ENCODE peak calls at places on chromosomes 12 and 14, in six cellular contexts. Y is heart right ventricle, L is fibroblast of mammary gland, G is left lung, W is choroid plexus epithelial cell, S is HFF-Myc. K is an unnamed sample.

GRCh38 chr12:61934564-61934963 is 325.6 kb upstream of the USP15 start:
- DNase-seq in L (no peak), G (no peak), Y (no peak), W (no peak), S (no peak), K (no peak)

GRCh38 chr14:37153483-37153882 is 18.9 kb downstream of the SLC25A21 start:
- DNase-seq in Y (no peak), G (no peak), S (no peak), W (no peak), L (no peak), K (no peak)

GRCh38 chr14:72256055-72256454 is 323.8 kb downstream of the RGS6 start:
- DNase-seq in W (no peak), Y (no peak), G (no peak), L (no peak), S (no peak), K (no peak)

GRCh38 chr14:66070542-66071319 is 415.4 kb upstream of the CCDC196 start:
- DNase-seq in L (peak), G (no peak), W (peak), S (no peak), Y (peak), K (no peak)

GRCh38 chr14:50967719-50968266 is 23.5 kb upstream of the PYGL start:
- DNase-seq in Y (no peak), L (no peak), W (no peak), G (no peak), S (no peak), K (no peak)

GRCh38 chr14:43540948-43541347 is 966.1 kb downstream of the FSCB start:
- DNase-seq in S (no peak), W (no peak), L (no peak), G (no peak), Y (no peak), K (no peak)

GRCh38 chr14:95464524-95464923 is 51.9 kb downstream of the SYNE3 start:
- DNase-seq in L (no peak), W (no peak), Y (no peak), S (no peak), G (no peak), K (no peak)

GRCh38 chr12:15982471-15982870 is 71.3 kb downstream of the DERA start:
- DNase-seq in Y (no peak), S (no peak), L (peak), W (peak), G (no peak), K (peak)

GRCh38 chr12:43444940-43445564 is 107.0 kb downstream of the ADAMTS20 start:
- DNase-seq in L (peak), G (no peak), W (peak), Y (peak), S (peak), K (peak)

GRCh38 chr12:230925-231671 is 17.1 kb upstream of the SLC6A12 start:
- DNase-seq in Y (no peak), S (no peak), W (no peak), G (no peak), L (no peak), K (no peak)

GRCh38 chr12:14399871-14400270 is 34.4 kb downstream of the ATF7IP start:
- DNase-seq in W (peak), Y (no peak), S (no peak), G (no peak), L (peak), K (no peak)

GRCh38 chr12:132185698-132186097 is 41.4 kb downstream of the NOC4L start:
- DNase-seq in Y (no peak), G (peak), W (no peak), S (no peak), L (no peak), K (no peak)

GRCh38 chr14:85336257-85336656 is 193.7 kb upstream of the FLRT2 start:
- DNase-seq in W (no peak), L (no peak), G (no peak), S (no peak), Y (no peak), K (no peak)

GRCh38 chr14:31025335-31026075 is at the start of gene AP4S1:
- DNase-seq in G (peak), S (no peak), W (no peak), Y (peak), L (no peak), K (no peak)

GRCh38 chr12:113837528-113838296 is 128.4 kb downstream of the RBM19 start:
- DNase-seq in G (no peak), L (no peak), S (no peak), W (no peak), Y (no peak), K (no peak)

GRCh38 chr12:105167346-105167745 is 59.8 kb downstream of the WASHC4 start:
- DNase-seq in S (no peak), Y (no peak), G (no peak), W (no peak), L (peak), K (no peak)

GRCh38 chr12:80314741-80315140 is 129.3 kb upstream of the PTPRQ start:
- DNase-seq in G (no peak), L (no peak), Y (no peak), W (peak), S (no peak), K (no peak)

GRCh38 chr12:94100254-94100653 is 48.1 kb upstream of the PLXNC1 start:
- DNase-seq in Y (no peak), L (peak), W (peak), G (no peak), S (no peak), K (no peak)

GRCh38 chr14:69107407-69108003 is 45.4 kb downstream of the DCAF5 start:
- DNase-seq in W (peak), G (no peak), S (peak), L (peak), Y (peak), K (peak)

GRCh38 chr14:21267431-21267845 is 1.8 kb downstream of the HNRNPC start:
- DNase-seq in G (no peak), Y (no peak), L (peak), S (no peak), W (no peak), K (no peak)

GRCh38 chr12:95943231-95943842 is at the start of gene AMDHD1:
- DNase-seq in G (peak), S (no peak), Y (peak), W (peak), L (peak), K (peak)

GRCh38 chr14:70655110-70655826 is 13.6 kb downstream of the TTC9 start:
- DNase-seq in L (no peak), S (no peak), W (peak), G (no peak), Y (no peak), K (no peak)

GRCh38 chr14:104316723-104317499 is 178.5 kb downstream of the KIF26A start:
- DNase-seq in G (peak), W (no peak), S (no peak), Y (no peak), L (no peak), K (no peak)

GRCh38 chr14:58395815-58396626 is at the start of gene TOMM20L:
- DNase-seq in G (peak), Y (peak), W (peak), L (peak), S (no peak), K (peak)

GRCh38 chr14:33992274-33993050 is 41.6 kb upstream of the EGLN3 start:
- DNase-seq in W (no peak), Y (no peak), G (no peak), S (no peak), L (no peak), K (no peak)

GRCh38 chr14:67623114-67623513 is 3.4 kb downstream of the ARG2 start:
- DNase-seq in L (peak), S (no peak), W (peak), Y (no peak), G (no peak), K (no peak)

GRCh38 chr14:37145395-37145794 is 27.0 kb downstream of the SLC25A21 start:
- DNase-seq in Y (no peak), G (no peak), L (peak), W (no peak), S (peak), K (peak)

GRCh38 chr12:85423947-85424346 is 143.9 kb downstream of the ALX1 start:
- DNase-seq in Y (no peak), G (no peak), W (no peak), L (no peak), S (no peak), K (no peak)

GRCh38 chr12:88878295-88878694 is 298.0 kb upstream of the KITLG start:
- DNase-seq in Y (no peak), G (no peak), W (no peak), S (no peak), L (no peak), K (no peak)

GRCh38 chr12:47412837-47413236 is 293.0 kb downstream of the RPAP3 start:
- DNase-seq in W (no peak), G (no peak), S (no peak), L (no peak), Y (no peak), K (no peak)

GRCh38 chr14:68929623-68930307 is 49.3 kb downstream of the ACTN1 start:
- DNase-seq in S (no peak), G (no peak), W (no peak), Y (no peak), L (no peak), K (no peak)

GRCh38 chr14:44759263-44759662 is 202.5 kb downstream of the KLHL28 start:
- DNase-seq in L (no peak), G (no peak), S (no peak), Y (no peak), W (no peak), K (no peak)

GRCh38 chr12:70849265-70849960 is 71.1 kb downstream of the PTPRR start:
- DNase-seq in G (no peak), Y (no peak), L (peak), W (peak), S (peak), K (peak)

GRCh38 chr14:70906785-70907171 is 481 bp upstream of the PCNX1 start:
- DNase-seq in W (no peak), L (no peak), G (no peak), S (no peak), Y (no peak), K (no peak)

GRCh38 chr12:70043490-70044138 is 199.6 kb upstream of the CNOT2 start:
- DNase-seq in W (peak), G (no peak), S (no peak), Y (peak), L (peak), K (no peak)

GRCh38 chr14:22802860-22803562 is 12.2 kb downstream of the SLC7A7 start:
- DNase-seq in S (no peak), W (no peak), G (no peak), Y (no peak), L (no peak), K (no peak)

GRCh38 chr12:117152793-117153775 is 37.2 kb downstream of the FBXO21 start:
- DNase-seq in L (no peak), Y (peak), S (no peak), W (no peak), G (no peak), K (no peak)

GRCh38 chr14:21104448-21105060 is 3.7 kb downstream of the TMEM253 start:
- DNase-seq in Y (peak), S (no peak), G (peak), W (peak), L (peak), K (peak)

GRCh38 chr14:56716705-56717104 is 93.6 kb downstream of the OTX2 start:
- DNase-seq in L (no peak), G (no peak), W (no peak), S (no peak), Y (no peak), K (no peak)

GRCh38 chr14:56718312-56718711 is 92.0 kb downstream of the OTX2 start:
- DNase-seq in Y (no peak), W (no peak), S (no peak), G (no peak), L (no peak), K (no peak)

GRCh38 chr14:56720703-56721426 is 89.4 kb downstream of the OTX2 start:
- DNase-seq in G (no peak), S (no peak), W (no peak), Y (no peak), L (no peak), K (no peak)

DNA sequence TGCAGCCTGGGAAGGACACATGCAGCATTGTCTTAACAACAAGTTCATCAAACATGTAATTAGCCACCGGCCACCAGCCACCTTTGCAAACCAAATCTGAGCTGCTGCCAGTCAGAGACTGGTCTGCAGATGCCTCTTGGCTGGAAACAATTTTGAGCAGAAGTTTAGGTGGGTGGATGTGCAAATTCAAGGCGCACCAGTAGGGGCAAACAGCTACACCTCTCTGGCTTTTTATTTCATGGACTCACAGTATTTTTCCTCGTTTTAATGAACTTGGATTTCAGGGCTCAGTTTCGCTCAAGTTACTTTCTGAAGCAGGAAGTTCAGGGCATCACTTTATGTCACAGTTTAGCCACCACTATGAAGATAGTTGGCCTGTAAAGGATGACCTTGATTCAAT is 94.3 kb downstream of the OTX2 start:
- DNase-seq in W (no peak), L (no peak), G (no peak), Y (no peak), S (no peak), K (no peak)
- TF ChIP-seq CTCF in W (no peak), L (no peak), G (no peak), Y (no peak), S (no peak), K (no peak)

GRCh38 chr12:42024495-42024830 is 120.2 kb downstream of the GXYLT1 start:
- DNase-seq in L (no peak), S (no peak), Y (no peak), G (no peak), W (no peak), K (no peak)
- H3K4me3 ChIP-seq in L (no peak), S (no peak), Y (peak), G (no peak), W (no peak), K (no peak)

DNA sequence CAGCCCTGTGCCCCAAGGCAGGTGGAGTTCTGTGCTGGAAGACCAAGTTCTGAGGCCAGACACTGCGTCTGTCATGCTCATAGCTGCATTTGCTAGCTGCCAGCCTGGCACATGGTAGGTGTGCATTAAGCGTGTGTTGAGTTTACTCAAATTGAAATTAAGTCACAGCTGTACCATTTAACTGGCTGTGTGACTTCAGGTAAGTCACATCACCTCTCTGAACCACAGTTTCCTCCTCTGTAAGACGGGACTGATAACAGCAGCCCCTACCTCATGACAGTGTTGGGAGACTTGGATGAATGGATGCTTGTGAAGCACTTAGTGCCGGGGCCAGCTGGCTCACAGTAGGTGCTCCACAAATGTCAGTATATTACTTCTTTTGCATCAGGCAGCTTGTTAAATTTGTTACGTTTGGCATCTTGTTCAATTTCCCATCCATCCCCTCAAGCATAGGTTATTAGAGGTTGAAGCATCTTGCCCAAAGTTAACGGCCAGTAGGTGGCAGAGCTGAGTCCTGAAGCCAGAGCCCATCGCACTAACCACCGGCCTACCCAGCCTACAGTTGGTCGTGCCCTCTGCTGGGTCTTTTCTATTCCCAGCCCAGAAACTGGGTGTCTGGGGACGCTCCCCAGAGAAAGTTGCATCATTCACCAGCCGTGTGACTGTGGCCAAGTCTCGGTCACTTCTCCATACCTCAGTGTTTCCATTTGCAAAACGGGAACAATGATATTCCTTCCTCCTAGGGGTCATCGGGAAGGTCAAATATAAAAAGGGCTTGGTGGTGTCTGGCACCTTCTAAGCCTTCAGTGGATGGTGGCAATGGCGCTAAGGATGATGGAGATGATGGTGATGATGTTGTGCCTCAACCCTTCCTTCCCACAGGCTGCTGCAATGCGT is 4.5 kb downstream of the DAO start:
- DNase-seq in Y (peak), W (peak), L (peak), S (peak), G (peak), K (peak)
- TF ChIP-seq CTCF in Y (peak), W (peak), L (peak), S (peak), G (peak), K (peak)

DNA sequence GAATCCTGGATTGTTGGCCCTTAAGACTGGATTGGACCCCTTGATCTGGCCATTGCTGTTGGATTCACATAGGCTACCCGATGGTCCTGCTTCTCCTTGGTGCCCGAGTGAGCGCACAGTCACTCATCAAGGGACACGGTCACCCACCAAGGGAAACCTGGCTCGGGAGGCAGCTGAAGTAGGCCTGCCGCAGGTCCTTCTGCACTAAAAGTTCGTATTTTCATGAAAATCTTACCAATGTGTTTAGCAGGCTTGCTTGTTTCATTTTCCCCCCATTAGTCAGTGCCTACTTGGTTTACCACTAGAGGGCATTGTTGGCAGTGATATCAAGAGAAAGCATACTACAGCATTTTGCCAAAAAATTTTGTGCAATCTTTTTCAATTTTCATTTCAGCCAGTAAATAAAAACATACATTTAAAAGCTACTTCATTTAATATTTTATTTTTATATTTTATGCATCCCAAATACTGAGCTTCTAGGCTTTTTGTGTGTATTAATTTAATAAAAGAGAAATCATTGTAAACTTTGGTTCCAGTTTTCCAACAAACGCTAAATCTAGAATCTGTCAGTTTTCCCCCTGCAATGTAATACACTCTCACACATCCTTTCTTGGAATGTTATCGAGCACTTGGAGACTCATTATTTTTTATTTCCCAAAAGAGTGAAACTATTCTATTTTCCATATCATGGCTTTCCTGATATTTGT is 116.7 kb downstream of the LMNTD1 start:
- DNase-seq in W (peak), G (no peak), L (peak), Y (peak), S (peak), K (peak)
- H3K4me3 ChIP-seq in W (peak), G (peak), L (peak), Y (peak), S (no peak), K (peak)

GRCh38 chr14:24436355-24437019 is 6.1 kb downstream of the SDR39U1 start:
- DNase-seq in G (no peak), Y (peak), S (peak), L (peak), W (peak), K (peak)
- TF ChIP-seq CTCF in G (peak), Y (peak), S (peak), L (peak), W (peak), K (peak)

GRCh38 chr12:45050751-45051489 is at the start of gene DBX2:
- DNase-seq in Y (no peak), S (no peak), G (peak), L (no peak), W (peak), K (no peak)
- H3K4me3 ChIP-seq in Y (peak), S (peak), G (peak), L (peak), W (peak), K (peak)

DNA sequence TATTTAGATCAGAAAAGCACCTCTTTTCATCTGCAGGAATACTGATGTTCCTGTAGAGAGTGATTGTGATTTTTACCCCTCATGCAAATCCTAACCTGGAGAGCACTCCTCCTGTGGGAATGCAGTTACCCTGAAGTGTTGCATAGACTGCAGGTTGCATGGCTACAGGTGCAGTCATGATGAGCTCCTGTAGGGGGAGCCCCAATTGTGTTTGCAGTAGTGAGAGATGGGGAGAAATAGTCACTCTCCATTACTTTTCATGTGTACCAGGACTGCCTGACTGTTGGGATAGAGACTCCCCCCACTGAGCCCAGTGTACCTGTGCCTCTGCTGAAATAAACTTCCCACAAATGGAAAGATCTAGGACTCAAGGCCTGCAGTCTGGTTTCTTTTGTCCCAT is 1086.5 kb downstream of the SLC6A15 start:
- DNase-seq in L (peak), S (peak), W (peak), Y (no peak), G (no peak), K (no peak)
- TF ChIP-seq CTCF in L (peak), S (peak), W (peak), Y (peak), G (peak), K (peak)

GRCh38 chr14:32898876-32899275 is 39.8 kb upstream of the NPAS3 start:
- DNase-seq in Y (no peak), W (no peak), G (no peak), L (no peak), S (no peak), K (no peak)
- H3K4me3 ChIP-seq in Y (no peak), W (no peak), G (no peak), L (no peak), S (no peak), K (no peak)